ENCODE peak calls at places on chromosomes 4 and X, in nine cellular contexts. One of them, this sample, is unnamed.

GRCh38 chr4:110793890-110794588 is 171.2 kb upstream of the PITX2 start:
- DNase-seq in progenitor cell of endocrine pancreas: no peak
- DNase-seq in B cell: no peak
- DNase-seq in spleen: no peak
- DNase-seq in A549: no peak
- DNase-seq in bronchial epithelial cell: no peak
- DNase-seq in ovary: no peak
- DNase-seq in sigmoid colon: no peak
- DNase-seq in HepG2: no peak
- DNase-seq in this sample: no peak

GRCh38 chr4:45647823-45648222 is 476.0 kb downstream of the GABRG1 start:
- DNase-seq in progenitor cell of endocrine pancreas: no peak
- DNase-seq in B cell: no peak
- DNase-seq in spleen: no peak
- DNase-seq in A549: no peak
- DNase-seq in bronchial epithelial cell: no peak
- DNase-seq in ovary: no peak
- DNase-seq in sigmoid colon: no peak
- DNase-seq in HepG2: peak
- DNase-seq in this sample: no peak

GRCh38 chrX:18173494-18174180 is 47.0 kb downstream of the BEND2 start:
- DNase-seq in progenitor cell of endocrine pancreas: no peak
- DNase-seq in B cell: no peak
- DNase-seq in spleen: no peak
- DNase-seq in A549: no peak
- DNase-seq in bronchial epithelial cell: no peak
- DNase-seq in ovary: no peak
- DNase-seq in sigmoid colon: no peak
- DNase-seq in HepG2: no peak
- DNase-seq in this sample: no peak

GRCh38 chr4:116539744-116540143 is 545.6 kb downstream of the TRAM1L1 start:
- DNase-seq in progenitor cell of endocrine pancreas: no peak
- DNase-seq in B cell: no peak
- DNase-seq in spleen: no peak
- DNase-seq in A549: no peak
- DNase-seq in bronchial epithelial cell: no peak
- DNase-seq in ovary: no peak
- DNase-seq in sigmoid colon: no peak
- DNase-seq in HepG2: no peak
- DNase-seq in this sample: no peak

GRCh38 chr4:3771167-3771809 is 5.1 kb downstream of the ADRA2C start:
- DNase-seq in progenitor cell of endocrine pancreas: no peak
- DNase-seq in B cell: no peak
- DNase-seq in spleen: no peak
- DNase-seq in A549: no peak
- DNase-seq in bronchial epithelial cell: no peak
- DNase-seq in ovary: no peak
- DNase-seq in sigmoid colon: no peak
- DNase-seq in HepG2: no peak
- DNase-seq in this sample: no peak

GRCh38 chrX:40855411-40855810 is 120.1 kb upstream of the MED14 start:
- DNase-seq in progenitor cell of endocrine pancreas: no peak
- DNase-seq in B cell: no peak
- DNase-seq in spleen: no peak
- DNase-seq in A549: no peak
- DNase-seq in bronchial epithelial cell: peak
- DNase-seq in ovary: no peak
- DNase-seq in sigmoid colon: no peak
- DNase-seq in HepG2: no peak
- DNase-seq in this sample: no peak

GRCh38 chr4:25900901-25901500 is 13.0 kb upstream of the SMIM20 start:
- DNase-seq in progenitor cell of endocrine pancreas: no peak
- DNase-seq in B cell: no peak
- DNase-seq in spleen: no peak
- DNase-seq in A549: no peak
- DNase-seq in bronchial epithelial cell: no peak
- DNase-seq in ovary: no peak
- DNase-seq in sigmoid colon: no peak
- DNase-seq in HepG2: no peak
- DNase-seq in this sample: no peak

GRCh38 chrX:30799327-30799726 is 89.7 kb downstream of the TAB3 start:
- DNase-seq in progenitor cell of endocrine pancreas: no peak
- DNase-seq in B cell: no peak
- DNase-seq in spleen: no peak
- DNase-seq in A549: no peak
- DNase-seq in bronchial epithelial cell: no peak
- DNase-seq in ovary: no peak
- DNase-seq in sigmoid colon: no peak
- DNase-seq in HepG2: no peak
- DNase-seq in this sample: no peak

GRCh38 chrX:108484251-108484650 is 44.6 kb downstream of the COL4A5 start:
- DNase-seq in progenitor cell of endocrine pancreas: no peak
- DNase-seq in B cell: no peak
- DNase-seq in spleen: no peak
- DNase-seq in A549: no peak
- DNase-seq in bronchial epithelial cell: peak
- DNase-seq in ovary: no peak
- DNase-seq in sigmoid colon: no peak
- DNase-seq in HepG2: no peak
- DNase-seq in this sample: no peak

GRCh38 chr4:84389406-84389805 is 109.7 kb downstream of the NKX6-1 start:
- DNase-seq in progenitor cell of endocrine pancreas: no peak
- DNase-seq in B cell: no peak
- DNase-seq in spleen: no peak
- DNase-seq in A549: no peak
- DNase-seq in bronchial epithelial cell: no peak
- DNase-seq in ovary: no peak
- DNase-seq in sigmoid colon: no peak
- DNase-seq in HepG2: no peak
- DNase-seq in this sample: no peak

GRCh38 chrX:107483976-107484726 is 34.7 kb downstream of the FRMPD3 start:
- DNase-seq in progenitor cell of endocrine pancreas: no peak
- DNase-seq in B cell: no peak
- DNase-seq in spleen: no peak
- DNase-seq in A549: no peak
- DNase-seq in bronchial epithelial cell: no peak
- DNase-seq in ovary: peak
- DNase-seq in sigmoid colon: no peak
- DNase-seq in HepG2: no peak
- DNase-seq in this sample: no peak

GRCh38 chr4:181796502-181796901 is 446.7 kb upstream of the TENM3 start:
- DNase-seq in progenitor cell of endocrine pancreas: no peak
- DNase-seq in B cell: no peak
- DNase-seq in spleen: no peak
- DNase-seq in A549: no peak
- DNase-seq in bronchial epithelial cell: peak
- DNase-seq in ovary: no peak
- DNase-seq in sigmoid colon: no peak
- DNase-seq in HepG2: no peak
- DNase-seq in this sample: no peak

GRCh38 chr4:48590884-48591283 is 100.8 kb downstream of the ZAR1 start:
- DNase-seq in progenitor cell of endocrine pancreas: no peak
- DNase-seq in B cell: no peak
- DNase-seq in spleen: no peak
- DNase-seq in A549: no peak
- DNase-seq in bronchial epithelial cell: no peak
- DNase-seq in ovary: no peak
- DNase-seq in sigmoid colon: no peak
- DNase-seq in HepG2: no peak
- DNase-seq in this sample: no peak

GRCh38 chr4:151957163-151957562 is 196.4 kb upstream of the GATB start:
- DNase-seq in progenitor cell of endocrine pancreas: peak
- DNase-seq in B cell: no peak
- DNase-seq in spleen: no peak
- DNase-seq in A549: no peak
- DNase-seq in bronchial epithelial cell: no peak
- DNase-seq in ovary: no peak
- DNase-seq in sigmoid colon: no peak
- DNase-seq in HepG2: peak
- DNase-seq in this sample: no peak

DNA sequence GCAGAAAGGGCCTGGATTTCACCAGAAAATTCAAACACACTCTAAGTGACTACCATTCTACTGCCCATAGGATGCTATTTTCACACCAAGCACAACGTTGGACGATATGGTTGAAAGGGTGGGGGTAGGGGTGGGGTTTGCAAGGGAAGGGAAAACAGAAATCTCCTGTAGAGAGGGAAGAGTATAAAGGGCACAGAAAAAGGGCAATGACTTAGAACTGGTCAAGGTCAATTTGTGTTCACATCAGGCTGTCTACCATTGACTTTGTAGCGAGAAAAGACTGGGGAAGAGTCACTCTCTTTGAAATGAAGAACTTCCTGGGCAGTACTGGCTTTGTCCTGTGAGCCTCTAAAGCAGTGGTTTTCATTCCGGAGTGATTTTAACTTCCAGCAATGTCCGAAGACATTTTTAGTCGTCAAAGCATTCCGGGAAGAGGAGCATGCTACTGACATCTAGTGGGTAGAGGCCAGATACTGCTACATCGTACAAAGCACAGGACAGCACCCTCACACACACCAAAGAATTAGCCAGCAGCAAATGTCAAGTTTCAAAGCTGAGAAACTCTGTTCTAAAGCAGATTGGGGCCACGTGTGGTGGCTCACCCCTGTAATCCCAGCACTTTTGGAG is 48.4 kb upstream of the SLC7A3 start:
- DNase-seq in progenitor cell of endocrine pancreas: no peak
- DNase-seq in B cell: no peak
- DNase-seq in spleen: no peak
- DNase-seq in A549: peak
- DNase-seq in bronchial epithelial cell: peak
- DNase-seq in ovary: no peak
- DNase-seq in sigmoid colon: no peak
- DNase-seq in HepG2: peak
- DNase-seq in this sample: no peak
- TF ChIP-seq CTCF in progenitor cell of endocrine pancreas: peak
- TF ChIP-seq CTCF in B cell: no peak
- TF ChIP-seq CTCF in spleen: no peak
- TF ChIP-seq CTCF in A549: peak
- TF ChIP-seq CTCF in bronchial epithelial cell: peak
- TF ChIP-seq CTCF in ovary: no peak
- TF ChIP-seq CTCF in sigmoid colon: no peak
- TF ChIP-seq CTCF in HepG2: peak
- TF ChIP-seq CTCF in this sample: peak

GRCh38 chr4:28548549-28548948 is 1687.9 kb downstream of the STIM2 start:
- DNase-seq in progenitor cell of endocrine pancreas: no peak
- DNase-seq in B cell: no peak
- DNase-seq in spleen: no peak
- DNase-seq in A549: no peak
- DNase-seq in bronchial epithelial cell: no peak
- DNase-seq in ovary: no peak
- DNase-seq in sigmoid colon: no peak
- DNase-seq in HepG2: no peak
- DNase-seq in this sample: no peak
- TF ChIP-seq CTCF in progenitor cell of endocrine pancreas: no peak
- TF ChIP-seq CTCF in B cell: no peak
- TF ChIP-seq CTCF in spleen: no peak
- TF ChIP-seq CTCF in A549: no peak
- TF ChIP-seq CTCF in bronchial epithelial cell: no peak
- TF ChIP-seq CTCF in ovary: no peak
- TF ChIP-seq CTCF in sigmoid colon: no peak
- TF ChIP-seq CTCF in HepG2: no peak
- TF ChIP-seq CTCF in this sample: no peak

GRCh38 chr4:4860803-4861591 is 1.5 kb downstream of the MSX1 start:
- DNase-seq in progenitor cell of endocrine pancreas: no peak
- DNase-seq in B cell: no peak
- DNase-seq in spleen: no peak
- DNase-seq in A549: no peak
- DNase-seq in bronchial epithelial cell: no peak
- DNase-seq in ovary: no peak
- DNase-seq in sigmoid colon: no peak
- DNase-seq in HepG2: peak
- DNase-seq in this sample: no peak
- TF ChIP-seq CTCF in progenitor cell of endocrine pancreas: no peak
- TF ChIP-seq CTCF in B cell: no peak
- TF ChIP-seq CTCF in spleen: no peak
- TF ChIP-seq CTCF in A549: no peak
- TF ChIP-seq CTCF in bronchial epithelial cell: no peak
- TF ChIP-seq CTCF in ovary: no peak
- TF ChIP-seq CTCF in sigmoid colon: no peak
- TF ChIP-seq CTCF in HepG2: no peak
- TF ChIP-seq CTCF in this sample: no peak

GRCh38 chr4:147674496-147674895 is 9.5 kb downstream of the PRMT9 start:
- DNase-seq in progenitor cell of endocrine pancreas: no peak
- DNase-seq in B cell: no peak
- DNase-seq in spleen: no peak
- DNase-seq in A549: no peak
- DNase-seq in bronchial epithelial cell: peak
- DNase-seq in ovary: no peak
- DNase-seq in sigmoid colon: no peak
- DNase-seq in HepG2: no peak
- DNase-seq in this sample: no peak

GRCh38 chr4:147683172-147683571 is 791 bp downstream of the PRMT9 start:
- DNase-seq in progenitor cell of endocrine pancreas: no peak
- DNase-seq in B cell: no peak
- DNase-seq in spleen: no peak
- DNase-seq in A549: no peak
- DNase-seq in bronchial epithelial cell: peak
- DNase-seq in ovary: no peak
- DNase-seq in sigmoid colon: peak
- DNase-seq in HepG2: peak
- DNase-seq in this sample: no peak

GRCh38 chr4:147682755-147683154 is 1.2 kb downstream of the PRMT9 start:
- DNase-seq in progenitor cell of endocrine pancreas: no peak
- DNase-seq in B cell: no peak
- DNase-seq in spleen: no peak
- DNase-seq in A549: no peak
- DNase-seq in bronchial epithelial cell: no peak
- DNase-seq in ovary: no peak
- DNase-seq in sigmoid colon: no peak
- DNase-seq in HepG2: no peak
- DNase-seq in this sample: no peak

GRCh38 chr4:147678121-147678520 is 5.8 kb downstream of the PRMT9 start:
- DNase-seq in progenitor cell of endocrine pancreas: no peak
- DNase-seq in B cell: no peak
- DNase-seq in spleen: no peak
- DNase-seq in A549: no peak
- DNase-seq in bronchial epithelial cell: no peak
- DNase-seq in ovary: no peak
- DNase-seq in sigmoid colon: no peak
- DNase-seq in HepG2: no peak
- DNase-seq in this sample: no peak

DNA sequence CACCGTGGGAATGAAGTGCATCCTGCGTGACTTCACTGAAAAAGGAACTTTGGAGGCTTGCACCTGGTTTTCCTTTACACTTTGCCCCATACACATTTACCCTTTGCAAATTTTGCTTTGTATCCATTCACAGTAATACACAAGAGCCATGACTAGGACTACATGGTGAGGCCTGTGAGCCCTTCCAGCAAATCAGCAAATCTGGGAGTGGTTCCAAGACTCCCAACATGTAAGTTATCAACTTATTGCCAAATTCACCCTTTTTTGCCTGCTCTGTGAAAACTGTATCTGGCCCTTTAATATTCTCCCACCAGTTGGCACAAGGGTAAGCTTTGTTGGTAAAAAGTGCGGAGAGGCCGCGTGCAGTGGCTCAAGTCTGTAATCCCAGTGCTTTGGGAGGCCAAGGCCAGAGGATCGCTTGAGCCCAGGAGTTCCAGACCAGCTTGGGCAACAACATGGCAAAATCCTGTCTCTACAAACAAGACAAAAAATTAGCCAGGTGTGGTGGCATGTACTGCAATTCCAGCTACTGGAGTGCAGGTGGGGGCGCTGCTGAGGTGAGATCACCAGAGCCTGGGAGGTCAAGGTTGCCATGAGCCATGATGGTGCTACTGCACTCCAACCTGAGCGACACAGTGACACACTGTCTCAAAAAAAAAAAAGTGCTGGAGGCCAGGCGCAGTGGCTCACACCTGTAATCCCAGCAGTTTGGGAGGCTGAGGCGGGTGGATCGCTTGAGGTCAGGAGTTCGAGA is 5.0 kb downstream of the PRMT9 start:
- DNase-seq in progenitor cell of endocrine pancreas: no peak
- DNase-seq in B cell: no peak
- DNase-seq in spleen: no peak
- DNase-seq in A549: no peak
- DNase-seq in bronchial epithelial cell: no peak
- DNase-seq in ovary: no peak
- DNase-seq in sigmoid colon: no peak
- DNase-seq in HepG2: peak
- DNase-seq in this sample: no peak
- TF ChIP-seq CTCF in progenitor cell of endocrine pancreas: peak
- TF ChIP-seq CTCF in B cell: no peak
- TF ChIP-seq CTCF in spleen: no peak
- TF ChIP-seq CTCF in A549: no peak
- TF ChIP-seq CTCF in bronchial epithelial cell: peak
- TF ChIP-seq CTCF in ovary: no peak
- TF ChIP-seq CTCF in sigmoid colon: no peak
- TF ChIP-seq CTCF in HepG2: peak
- TF ChIP-seq CTCF in this sample: no peak